ENCODE peak calls at places on chromosomes 2 and 18, in four cellular contexts. I is dorsolateral prefrontal cortex, T is coronary artery, E is ovary. V is an unnamed sample.

GRCh38 chr18:6624729-6625308 is 104.7 kb upstream of the ARHGAP28 start:
- DNase-seq in E (no peak), I (no peak), T (no peak), V (no peak)

GRCh38 chr2:240920783-240921231 is 14.7 kb downstream of the CROCC2 start:
- DNase-seq in I (peak), T (no peak), E (peak), V (no peak)

GRCh38 chr2:1162768-1163584 is 212.3 kb downstream of the SNTG2 start:
- DNase-seq in I (no peak), E (no peak), T (no peak), V (peak)

GRCh38 chr2:120110507-120110906 is 97.6 kb downstream of the EPB41L5 start:
- DNase-seq in E (no peak), T (no peak), I (no peak), V (no peak)

GRCh38 chr18:48037481-48038271 is 107.2 kb upstream of the SMAD2 start:
- DNase-seq in T (peak), I (peak), E (no peak), V (no peak)

GRCh38 chr2:70523996-70524965 is 29.3 kb downstream of the TGFA start:
- DNase-seq in I (no peak), T (no peak), E (peak), V (peak)

GRCh38 chr2:164589522-164589921 is 31.8 kb downstream of the GRB14 start:
- DNase-seq in T (no peak), E (no peak), I (no peak), V (no peak)

GRCh38 chr18:44789704-44790103 is 109.0 kb downstream of the SETBP1 start:
- DNase-seq in I (no peak), T (no peak), E (no peak), V (no peak)

GRCh38 chr2:150663143-150663542 is 175.7 kb upstream of the RND3 start:
- DNase-seq in T (no peak), E (no peak), I (no peak), V (no peak)

GRCh38 chr18:36697905-36698304 is 130.9 kb downstream of the TPGS2 start:
- DNase-seq in T (no peak), E (no peak), I (no peak), V (no peak)

GRCh38 chr2:12017499-12018185 is 271.2 kb downstream of the LPIN1 start:
- DNase-seq in T (no peak), E (no peak), I (no peak), V (no peak)

GRCh38 chr2:45814951-45815621 is 163.6 kb downstream of the PRKCE start:
- DNase-seq in E (no peak), I (no peak), T (no peak), V (no peak)

GRCh38 chr2:42914314-42914713 is 121.9 kb upstream of the HAAO start:
- DNase-seq in T (no peak), I (no peak), E (no peak), V (no peak)

GRCh38 chr2:204900910-204901309 is 355.6 kb downstream of the PARD3B start:
- DNase-seq in I (no peak), T (no peak), E (no peak), V (no peak)

GRCh38 chr18:62877448-62878221 is 162.3 kb downstream of the PHLPP1 start:
- DNase-seq in T (no peak), E (no peak), I (no peak), V (no peak)

GRCh38 chr2:158931577-158931976 is 36.9 kb upstream of the TANC1 start:
- DNase-seq in I (no peak), T (no peak), E (no peak), V (no peak)

GRCh38 chr2:42091671-42092070 is 43.9 kb downstream of the PKDCC start:
- DNase-seq in T (no peak), I (no peak), E (no peak), V (no peak)

GRCh38 chr2:84197901-84198300 is 261.2 kb downstream of the SUCLG1 start:
- DNase-seq in I (no peak), T (no peak), E (no peak), V (no peak)

GRCh38 chr18:79323471-79323870 is 72.3 kb upstream of the NFATC1 start:
- DNase-seq in I (no peak), E (no peak), T (no peak), V (no peak)

GRCh38 chr2:181309161-181309560 is 148.0 kb upstream of the ITGA4 start:
- DNase-seq in E (no peak), I (no peak), T (no peak), V (no peak)

GRCh38 chr2:207148025-207148424 is 17.7 kb downstream of the KLF7 start:
- DNase-seq in T (no peak), I (no peak), E (no peak), V (no peak)

GRCh38 chr2:212931271-212931670 is 220.1 kb downstream of the IKZF2 start:
- DNase-seq in T (no peak), I (no peak), E (no peak), V (no peak)

GRCh38 chr18:48643262-48643661 is 104.4 kb downstream of the CTIF start:
- DNase-seq in I (no peak), E (no peak), T (no peak), V (no peak)

GRCh38 chr18:10543277-10543676 is 17.4 kb downstream of the NAPG start:
- DNase-seq in I (no peak), T (no peak), E (no peak), V (no peak)

GRCh38 chr2:20781656-20782265 is 41.1 kb downstream of the LDAH start:
- DNase-seq in E (no peak), T (no peak), I (no peak), V (peak)

GRCh38 chr18:34158881-34159690 is 65.6 kb downstream of the NOL4 start:
- DNase-seq in E (peak), I (peak), T (peak), V (no peak)

GRCh38 chr2:218995972-218996644 is 2.9 kb upstream of the CRYBA2 start:
- DNase-seq in E (peak), I (peak), T (peak), V (peak)
- H3K4me3 ChIP-seq in E (peak), I (peak), T (peak), V (peak)

DNA sequence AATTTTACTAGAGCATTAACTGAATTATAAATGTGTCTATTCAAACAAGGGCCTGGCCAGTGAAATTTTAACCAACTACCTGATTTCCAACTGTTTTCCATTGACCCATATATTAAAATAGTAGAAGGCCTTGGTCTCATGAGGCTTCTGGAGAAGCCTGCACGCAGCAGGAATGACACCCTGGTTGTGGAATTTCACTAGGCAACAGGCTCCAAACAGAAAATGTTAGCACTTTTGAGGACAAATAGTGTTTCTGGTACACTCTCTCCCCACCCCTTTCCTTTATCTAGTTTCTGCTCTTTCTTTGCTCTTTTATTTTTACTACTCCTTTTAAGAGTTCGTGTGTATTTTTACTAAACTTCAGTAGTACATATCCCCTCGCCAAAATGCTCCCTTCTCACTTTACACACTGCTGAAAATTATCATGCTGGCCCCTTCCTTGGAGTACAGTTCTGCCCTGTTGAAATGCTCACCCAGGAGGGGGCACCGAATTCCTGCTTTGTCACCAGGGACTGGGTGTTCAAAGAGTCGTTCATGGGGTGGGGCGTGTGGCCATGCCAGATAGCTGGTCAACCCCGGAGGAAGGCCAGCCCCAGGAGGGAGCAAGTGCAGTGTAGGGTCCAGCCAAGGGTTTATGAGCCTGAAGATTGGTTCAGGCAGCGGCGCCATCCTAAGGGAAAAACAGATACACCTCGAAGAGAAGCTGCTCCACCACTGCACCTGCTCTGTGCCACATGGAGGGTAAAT is 22.1 kb upstream of the COL6A3 start:
- DNase-seq in I (no peak), T (no peak), E (no peak), V (no peak)
- H3K4me3 ChIP-seq in I (no peak), T (no peak), E (no peak), V (no peak)

GRCh38 chr2:57726294-57726693 is 320.3 kb upstream of the VRK2 start:
- DNase-seq in I (no peak), E (no peak), T (no peak), V (no peak)

GRCh38 chr2:57720728-57721627 is 325.6 kb upstream of the VRK2 start:
- DNase-seq in E (peak), I (peak), T (no peak), V (peak)
- H3K4me3 ChIP-seq in E (no peak), I (no peak), T (peak), V (no peak)

GRCh38 chr2:176109226-176109954 is 2.3 kb downstream of the HOXD11 start:
- DNase-seq in I (no peak), E (peak), T (no peak), V (no peak)
- H3K4me3 ChIP-seq in I (no peak), E (peak), T (peak), V (no peak)

GRCh38 chr2:127423880-127424279 is 5.7 kb downstream of the PROC start:
- DNase-seq in I (no peak), E (no peak), T (no peak), V (no peak)
- H3K4me3 ChIP-seq in I (peak), E (no peak), T (no peak), V (no peak)

GRCh38 chr2:161423351-161424178 is 7.5 kb downstream of the TBR1 start:
- DNase-seq in T (no peak), E (peak), I (no peak), V (no peak)
- H3K4me3 ChIP-seq in T (peak), E (peak), I (peak), V (no peak)